ENCODE peak calls at places on chromosomes 5 and 9, in seven cellular contexts. N is IMR-90, S is stomach, I is sigmoid colon, H is thyroid gland, V is heart left ventricle, F is body of pancreas. J is an unnamed sample. For H3K36me3, the result is how much of the 10 kb centered on the place peaks cover.

GRCh38 chr5:171555160-171555559 is 135.7 kb downstream of the FGF18 start:
- DNase-seq in N (no peak), S (no peak), I (no peak), H (no peak), V (no peak), F (no peak), J (no peak)

GRCh38 chr9:37963936-37964739 is 60.2 kb upstream of the SLC25A51 start:
- DNase-seq in N (peak), S (peak), I (no peak), H (no peak), V (no peak), F (peak), J (no peak)

GRCh38 chr9:128840524-128840923 is 10.9 kb upstream of the SPOUT1 start:
- DNase-seq in N (no peak), S (no peak), I (no peak), H (no peak), V (no peak), F (no peak), J (no peak)

GRCh38 chr5:176530983-176531901 is 6.0 kb downstream of the RNF44 start:
- DNase-seq in N (peak), S (no peak), I (peak), H (peak), V (no peak), F (no peak), J (no peak)

GRCh38 chr5:141816598-141817399 is 61.4 kb downstream of the PCDH1 start:
- DNase-seq in N (no peak), S (no peak), I (no peak), H (no peak), V (peak), F (no peak), J (no peak)

GRCh38 chr9:84315278-84315877 is 25.2 kb downstream of the SLC28A3 start:
- DNase-seq in N (peak), S (peak), I (no peak), H (peak), V (peak), F (peak), J (peak)

GRCh38 chr9:34318163-34318790 is 10.8 kb downstream of the KIF24 start:
- DNase-seq in N (no peak), S (no peak), I (no peak), H (no peak), V (no peak), F (no peak), J (no peak)

GRCh38 chr9:16625831-16626230 is 244.6 kb downstream of the BNC2 start:
- DNase-seq in N (peak), S (no peak), I (no peak), H (no peak), V (no peak), F (no peak), J (no peak)

GRCh38 chr9:98974994-98975712 is 31.4 kb downstream of the COL15A1 start:
- DNase-seq in N (peak), S (peak), I (peak), H (peak), V (peak), F (peak), J (peak)

GRCh38 chr5:170154297-170154696 is 48.6 kb downstream of the FOXI1 start:
- DNase-seq in N (no peak), S (no peak), I (no peak), H (no peak), V (no peak), F (no peak), J (no peak)

GRCh38 chr5:176697929-176698520 is 50.7 kb downstream of the TSPAN17 start:
- DNase-seq in N (no peak), S (no peak), I (no peak), H (no peak), V (no peak), F (no peak), J (no peak)

GRCh38 chr9:130927995-130928900 is 10.8 kb downstream of the FIBCD1 start:
- DNase-seq in N (peak), S (peak), I (no peak), H (peak), V (peak), F (peak), J (no peak)

GRCh38 chr5:38772471-38772870 is 73.3 kb upstream of the OSMR start:
- DNase-seq in N (no peak), S (no peak), I (no peak), H (no peak), V (no peak), F (no peak), J (no peak)

GRCh38 chr9:6007770-6008168 is 7.7 kb downstream of the RANBP6 start:
- DNase-seq in N (peak), S (peak), I (peak), H (peak), V (peak), F (peak), J (peak)

GRCh38 chr5:40359854-40360253 is 319.9 kb upstream of the PTGER4 start:
- DNase-seq in N (no peak), S (no peak), I (no peak), H (no peak), V (no peak), F (no peak), J (no peak)

GRCh38 chr9:135565636-135566035 is 4.1 kb downstream of the PAEP start:
- DNase-seq in N (no peak), S (peak), I (no peak), H (no peak), V (no peak), F (no peak), J (no peak)

GRCh38 chr5:884345-885126 is 8.1 kb downstream of the BRD9 start:
- DNase-seq in N (no peak), S (no peak), I (no peak), H (no peak), V (no peak), F (no peak), J (no peak)

GRCh38 chr9:18480649-18481048 is 6.7 kb downstream of the ADAMTSL1 start:
- DNase-seq in N (peak), S (no peak), I (no peak), H (no peak), V (no peak), F (no peak), J (no peak)

GRCh38 chr9:92911496-92912475 is 33.9 kb upstream of the ZNF484 start:
- DNase-seq in N (peak), S (no peak), I (no peak), H (peak), V (no peak), F (peak), J (no peak)

GRCh38 chr9:17600962-17601593 is 22.2 kb downstream of the SH3GL2 start:
- DNase-seq in N (peak), S (no peak), I (no peak), H (no peak), V (no peak), F (no peak), J (no peak)

GRCh38 chr9:105439428-105439827 is 8.4 kb upstream of the FSD1L start:
- DNase-seq in N (peak), S (no peak), I (no peak), H (no peak), V (peak), F (no peak), J (no peak)

GRCh38 chr5:63697811-63698210 is 264.4 kb downstream of the HTR1A start:
- DNase-seq in N (no peak), S (no peak), I (no peak), H (no peak), V (no peak), F (no peak), J (no peak)

GRCh38 chr5:143913008-143913752 is 101.2 kb downstream of the HMHB1 start:
- DNase-seq in N (peak), S (no peak), I (no peak), H (no peak), V (no peak), F (no peak), J (no peak)

GRCh38 chr9:70411141-70411929 is 3.1 kb downstream of the KLF9 start:
- DNase-seq in N (peak), S (peak), I (peak), H (peak), V (peak), F (peak), J (peak)

GRCh38 chr9:121886759-121887485 is 206.2 kb downstream of the TTLL11 start:
- DNase-seq in N (no peak), S (peak), I (no peak), H (no peak), V (no peak), F (no peak), J (no peak)

GRCh38 chr5:181045316-181045715 is 5.2 kb downstream of the BTNL9 start:
- DNase-seq in N (no peak), S (no peak), I (no peak), H (no peak), V (no peak), F (no peak), J (no peak)

GRCh38 chr5:33105521-33105941 is 335.2 kb upstream of the TARS1 start:
- DNase-seq in N (peak), S (no peak), I (no peak), H (no peak), V (no peak), F (no peak), J (no peak)

GRCh38 chr9:129365196-129365595 is 187.1 kb upstream of the IER5L start:
- DNase-seq in N (peak), S (no peak), I (no peak), H (no peak), V (no peak), F (no peak), J (no peak)

GRCh38 chr5:35246411-35246810 is 16.1 kb upstream of the PRLR start:
- DNase-seq in N (no peak), S (no peak), I (no peak), H (no peak), V (no peak), F (peak), J (no peak)
- TF ChIP-seq CTCF in N (no peak), S (peak), I (no peak), H (no peak), V (no peak), F (peak), J (peak)

GRCh38 chr5:112312810-112313209 is 106.3 kb downstream of the EPB41L4A start:
- DNase-seq in N (no peak), S (no peak), I (no peak), H (no peak), V (no peak), F (no peak), J (no peak)

GRCh38 chr5:112316006-112316405 is 103.1 kb downstream of the EPB41L4A start:
- DNase-seq in N (no peak), S (no peak), I (no peak), H (no peak), V (no peak), F (no peak), J (no peak)

GRCh38 chr5:112308608-112309007 is 110.5 kb downstream of the EPB41L4A start:
- DNase-seq in N (no peak), S (no peak), I (no peak), H (no peak), V (no peak), F (no peak), J (no peak)

GRCh38 chr5:112312295-112312694 is 106.8 kb downstream of the EPB41L4A start:
- DNase-seq in N (no peak), S (no peak), I (no peak), H (no peak), V (no peak), F (no peak), J (no peak)

DNA sequence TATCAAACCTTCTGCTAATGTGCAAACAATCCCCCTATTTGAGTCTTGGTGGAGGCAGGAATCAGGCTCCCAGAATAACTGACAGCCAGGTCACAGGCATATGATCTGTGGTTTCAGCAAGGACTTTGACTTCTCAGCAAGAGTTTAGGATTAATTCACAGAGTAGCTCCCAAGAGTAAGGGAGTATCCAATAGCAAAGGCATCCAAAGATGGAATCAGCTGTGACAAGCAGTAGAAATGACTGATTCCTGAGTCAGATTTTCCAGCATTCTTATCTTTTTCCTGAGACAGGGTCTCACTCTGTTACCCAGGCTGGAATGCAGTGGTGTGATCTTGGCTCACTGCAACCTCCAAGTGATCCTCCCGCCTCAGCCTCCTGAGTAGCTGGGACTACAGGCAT is 108.3 kb downstream of the EPB41L4A start:
- DNase-seq in N (no peak), S (no peak), I (no peak), H (no peak), V (no peak), F (no peak), J (no peak)
- TF ChIP-seq POLR2A in N (no peak), S (no peak), I (no peak), H (no peak), V (no peak), F (no peak), J (no peak)

GRCh38 chr5:157949520-157949919 is 90.6 kb upstream of the CLINT1 start:
- DNase-seq in N (no peak), S (no peak), I (no peak), H (no peak), V (no peak), F (no peak), J (no peak)

GRCh38 chr5:157948738-157949410 is 89.9 kb upstream of the CLINT1 start:
- DNase-seq in N (peak), S (peak), I (peak), H (peak), V (peak), F (peak), J (peak)

GRCh38 chr5:157951673-157952373 is 92.9 kb upstream of the CLINT1 start:
- DNase-seq in N (no peak), S (no peak), I (no peak), H (no peak), V (no peak), F (no peak), J (no peak)

GRCh38 chr5:157955541-157956172 is 96.7 kb upstream of the CLINT1 start:
- DNase-seq in N (no peak), S (no peak), I (no peak), H (no peak), V (no peak), F (no peak), J (no peak)

GRCh38 chr5:157952374-157952685 is 93.4 kb upstream of the CLINT1 start:
- DNase-seq in N (no peak), S (no peak), I (no peak), H (no peak), V (no peak), F (no peak), J (no peak)
- H3K36me3 ChIP-seq in N (under half), S (under half), I (under half), H (under half), V (under half), F (under half), J (under half)

DNA sequence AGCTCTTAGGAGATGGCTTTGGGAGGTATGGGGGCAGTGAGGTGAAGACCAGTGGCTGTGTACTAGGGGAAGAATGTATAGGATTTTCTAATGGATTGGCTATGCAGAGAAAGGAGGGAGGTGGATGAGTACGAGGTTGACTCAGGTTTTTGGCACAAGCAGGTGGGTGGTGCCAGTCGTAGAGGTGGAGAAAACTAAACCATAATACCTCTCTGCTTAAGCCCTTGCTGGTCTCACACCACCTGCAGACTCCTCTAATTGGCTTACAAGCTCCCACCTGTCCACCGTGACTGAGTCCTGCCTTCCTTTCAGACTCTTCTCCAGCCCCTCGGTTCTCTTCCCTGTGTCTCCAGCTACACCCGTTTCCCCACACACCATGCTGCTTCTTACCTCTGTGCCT is 521.7 kb upstream of the CLINT1 start:
- DNase-seq in N (no peak), S (no peak), I (no peak), H (no peak), V (no peak), F (no peak), J (no peak)
- TF ChIP-seq CTCF in N (no peak), S (no peak), I (no peak), H (no peak), V (no peak), F (no peak), J (no peak)

GRCh38 chr9:134352247-134352933 is 26.1 kb downstream of the RXRA start:
- DNase-seq in N (no peak), S (no peak), I (no peak), H (no peak), V (no peak), F (no peak), J (no peak)
- TF ChIP-seq POLR2A in N (no peak), S (no peak), I (no peak), H (no peak), V (no peak), F (no peak), J (no peak)